ENCODE peak calls at places on chromosome 16, in nine cellular contexts. One of them, this sample, is unnamed.

GRCh38 chr16:67409631-67410030 is 6.6 kb downstream of the ZDHHC1 start:
- DNase-seq in AG04450: no peak
- DNase-seq in CD8-positive, alpha-beta T cell: no peak
- DNase-seq in adrenal gland: no peak
- DNase-seq in stimulated activated CD8-positive, alpha-beta memory T cell treated with anti-CD3 and anti-CD28 coated beads, Interleukin-15, amount 100 ng/mL, for 1 hour: no peak
- DNase-seq in GM12892: no peak
- DNase-seq in mesenteric fat pad: no peak
- DNase-seq in occipital lobe: no peak
- DNase-seq in H54: no peak
- DNase-seq in this sample: no peak

GRCh38 chr16:66223176-66223780 is 143.2 kb upstream of the CDH5 start:
- DNase-seq in AG04450: no peak
- DNase-seq in CD8-positive, alpha-beta T cell: no peak
- DNase-seq in adrenal gland: no peak
- DNase-seq in stimulated activated CD8-positive, alpha-beta memory T cell treated with anti-CD3 and anti-CD28 coated beads, Interleukin-15, amount 100 ng/mL, for 1 hour: no peak
- DNase-seq in GM12892: no peak
- DNase-seq in mesenteric fat pad: peak
- DNase-seq in occipital lobe: no peak
- DNase-seq in H54: no peak
- DNase-seq in this sample: no peak

GRCh38 chr16:2008631-2009301 is 855 bp downstream of the ZNF598 start:
- DNase-seq in AG04450: no peak
- DNase-seq in CD8-positive, alpha-beta T cell: no peak
- DNase-seq in adrenal gland: no peak
- DNase-seq in stimulated activated CD8-positive, alpha-beta memory T cell treated with anti-CD3 and anti-CD28 coated beads, Interleukin-15, amount 100 ng/mL, for 1 hour: no peak
- DNase-seq in GM12892: no peak
- DNase-seq in mesenteric fat pad: no peak
- DNase-seq in occipital lobe: no peak
- DNase-seq in H54: no peak
- DNase-seq in this sample: peak

GRCh38 chr16:68369168-68369567 is 58.3 kb downstream of the PRMT7 start:
- DNase-seq in AG04450: no peak
- DNase-seq in CD8-positive, alpha-beta T cell: no peak
- DNase-seq in adrenal gland: no peak
- DNase-seq in stimulated activated CD8-positive, alpha-beta memory T cell treated with anti-CD3 and anti-CD28 coated beads, Interleukin-15, amount 100 ng/mL, for 1 hour: no peak
- DNase-seq in GM12892: peak
- DNase-seq in mesenteric fat pad: no peak
- DNase-seq in occipital lobe: no peak
- DNase-seq in H54: no peak
- DNase-seq in this sample: no peak

GRCh38 chr16:84462296-84463210 is 41.9 kb downstream of the MEAK7 start:
- DNase-seq in AG04450: no peak
- DNase-seq in CD8-positive, alpha-beta T cell: peak
- DNase-seq in adrenal gland: peak
- DNase-seq in stimulated activated CD8-positive, alpha-beta memory T cell treated with anti-CD3 and anti-CD28 coated beads, Interleukin-15, amount 100 ng/mL, for 1 hour: no peak
- DNase-seq in GM12892: no peak
- DNase-seq in mesenteric fat pad: peak
- DNase-seq in occipital lobe: no peak
- DNase-seq in H54: no peak
- DNase-seq in this sample: no peak

GRCh38 chr16:50602531-50603205 is 54.5 kb downstream of the NKD1 start:
- DNase-seq in AG04450: no peak
- DNase-seq in CD8-positive, alpha-beta T cell: peak
- DNase-seq in adrenal gland: no peak
- DNase-seq in stimulated activated CD8-positive, alpha-beta memory T cell treated with anti-CD3 and anti-CD28 coated beads, Interleukin-15, amount 100 ng/mL, for 1 hour: no peak
- DNase-seq in GM12892: no peak
- DNase-seq in mesenteric fat pad: no peak
- DNase-seq in occipital lobe: no peak
- DNase-seq in H54: no peak
- DNase-seq in this sample: no peak

GRCh38 chr16:30829130-30830071 is 42.4 kb upstream of the ZNF629 start:
- DNase-seq in AG04450: no peak
- DNase-seq in CD8-positive, alpha-beta T cell: no peak
- DNase-seq in adrenal gland: no peak
- DNase-seq in stimulated activated CD8-positive, alpha-beta memory T cell treated with anti-CD3 and anti-CD28 coated beads, Interleukin-15, amount 100 ng/mL, for 1 hour: no peak
- DNase-seq in GM12892: no peak
- DNase-seq in mesenteric fat pad: no peak
- DNase-seq in occipital lobe: no peak
- DNase-seq in H54: no peak
- DNase-seq in this sample: no peak

GRCh38 chr16:535446-536405 is 8.2 kb downstream of the CAPN15 start:
- DNase-seq in AG04450: no peak
- DNase-seq in CD8-positive, alpha-beta T cell: no peak
- DNase-seq in adrenal gland: peak
- DNase-seq in stimulated activated CD8-positive, alpha-beta memory T cell treated with anti-CD3 and anti-CD28 coated beads, Interleukin-15, amount 100 ng/mL, for 1 hour: no peak
- DNase-seq in GM12892: no peak
- DNase-seq in mesenteric fat pad: peak
- DNase-seq in occipital lobe: no peak
- DNase-seq in H54: peak
- DNase-seq in this sample: no peak

This sample was measured in heart left ventricle.